ENCODE peak calls at places on chromosomes 11 and 22, in seven cellular contexts. P is NCI-H2029 treated with DMSO at 0.1 percent for 48 hours; V is WTC11; W is cardiac muscle cell; Q is EL; Z is activated CD4-positive, alpha-beta T cell treated with anti-CD3 and anti-CD28 coated beads, Interleukin-2, amount 50 U/mL, for 4 hours; C is NCI-H69. L is an unnamed sample.

GRCh38 chr11:44607987-44608386 is 42.5 kb downstream of the CD82 start:
- DNase-seq in Z (no peak), Q (no peak), P (peak), W (no peak), C (peak), V (no peak), L (no peak)

GRCh38 chr22:35523167-35523928 is 17.3 kb upstream of the RASD2 start:
- DNase-seq in Z (no peak), Q (no peak), C (peak), V (no peak), P (peak), W (no peak), L (no peak)

GRCh38 chr11:12198261-12198925 is 88.0 kb downstream of the MICAL2 start:
- DNase-seq in W (no peak), P (no peak), C (peak), Q (no peak), Z (no peak), V (no peak), L (no peak)

GRCh38 chr11:11743216-11743615 is 98.6 kb upstream of the USP47 start:
- DNase-seq in V (no peak), C (no peak), Q (no peak), W (no peak), Z (no peak), P (no peak), L (no peak)

GRCh38 chr11:78344676-78345075 is 72.9 kb downstream of the GAB2 start:
- DNase-seq in C (peak), Q (no peak), Z (no peak), W (no peak), P (no peak), V (no peak), L (no peak)

GRCh38 chr22:35349704-35350538 is 31.0 kb upstream of the HMOX1 start:
- DNase-seq in V (no peak), C (peak), W (peak), P (no peak), Z (no peak), Q (no peak), L (no peak)

GRCh38 chr11:80958966-80959365 is 1518.1 kb upstream of the TENM4 start:
- DNase-seq in V (no peak), Q (no peak), Z (no peak), W (no peak), C (no peak), P (no peak), L (no peak)

GRCh38 chr11:134126197-134126822 is 57.4 kb downstream of the JAM3 start:
- DNase-seq in V (no peak), C (no peak), Z (no peak), P (no peak), W (peak), Q (peak), L (no peak)

GRCh38 chr11:9251306-9251705 is 13.8 kb downstream of the DENND5A start:
- DNase-seq in P (peak), W (no peak), Z (no peak), C (peak), V (no peak), Q (peak), L (no peak)

GRCh38 chr11:121237686-121238658 is 54.6 kb upstream of the SC5D start:
- DNase-seq in C (peak), V (no peak), W (peak), Z (no peak), P (no peak), Q (no peak), L (no peak)

GRCh38 chr11:12531020-12531419 is 143.2 kb upstream of the TEAD1 start:
- DNase-seq in Q (no peak), Z (no peak), W (no peak), P (no peak), C (no peak), V (no peak), L (no peak)

GRCh38 chr22:21984793-21985192 is 2.2 kb upstream of the TOP3B start:
- DNase-seq in Q (peak), C (peak), V (peak), Z (no peak), P (no peak), W (peak), L (no peak)

GRCh38 chr22:50625131-50625567 is 2.8 kb downstream of the ARSA start:
- DNase-seq in C (peak), Z (no peak), V (no peak), Q (no peak), P (no peak), W (no peak), L (peak)

GRCh38 chr11:76666408-76666807 is 4.1 kb downstream of the LRRC32 start:
- DNase-seq in V (no peak), Z (no peak), Q (no peak), P (no peak), C (no peak), W (peak), L (no peak)

GRCh38 chr11:130737866-130738431 is 178.3 kb downstream of the SNX19 start:
- DNase-seq in Q (peak), P (no peak), V (no peak), C (peak), Z (no peak), W (peak), L (no peak)

GRCh38 chr11:35192347-35192746 is 53.4 kb downstream of the CD44 start:
- DNase-seq in V (no peak), Q (no peak), P (no peak), Z (no peak), C (no peak), W (peak), L (no peak)

GRCh38 chr11:1199689-1200610 is 22.9 kb upstream of the MUC5B start:
- DNase-seq in Z (no peak), Q (no peak), C (peak), V (peak), W (no peak), P (no peak), L (peak)

GRCh38 chr11:70570693-70571395 is 172.5 kb downstream of the CTTN start:
- DNase-seq in P (no peak), W (no peak), Q (no peak), C (no peak), V (no peak), Z (no peak), L (peak)

GRCh38 chr22:32326647-32327046 is 31.0 kb upstream of the RFPL3 start:
- DNase-seq in W (no peak), Q (no peak), C (no peak), Z (no peak), V (no peak), P (no peak), L (no peak)

GRCh38 chr11:133945087-133945974 is 11.4 kb downstream of the IGSF9B start:
- DNase-seq in C (peak), V (no peak), W (peak), Q (peak), P (peak), Z (peak), L (no peak)

GRCh38 chr11:1830119-1830499 is 4.7 kb upstream of the SYT8 start:
- DNase-seq in C (no peak), Q (no peak), W (peak), Z (no peak), V (no peak), P (no peak), L (peak)

GRCh38 chr11:61129608-61130523 is 27.6 kb downstream of the CD5 start:
- DNase-seq in Q (peak), Z (peak), V (peak), P (no peak), C (no peak), W (peak), L (peak)

GRCh38 chr22:45318558-45319318 is 9.0 kb downstream of the FAM118A start:
- DNase-seq in P (no peak), W (peak), C (no peak), V (no peak), Z (peak), Q (no peak), L (no peak)

GRCh38 chr11:64319421-64319761 is 1.5 kb downstream of the PRDX5 start:
- DNase-seq in W (no peak), Z (no peak), V (no peak), P (no peak), Q (no peak), C (no peak), L (peak)

GRCh38 chr11:10744206-10744605 is 6.8 kb upstream of the CTR9 start:
- DNase-seq in V (no peak), P (no peak), Z (no peak), W (no peak), C (no peak), Q (no peak), L (no peak)

GRCh38 chr11:76807206-76807875 is 24.2 kb downstream of the TSKU start:
- DNase-seq in W (peak), V (peak), P (peak), C (peak), Q (peak), Z (peak), L (no peak)

GRCh38 chr22:41289681-41290080 is 3.7 kb upstream of the RANGAP1 start:
- DNase-seq in Z (no peak), C (no peak), W (no peak), Q (peak), P (no peak), V (no peak), L (no peak)

GRCh38 chr11:132895340-132895739 is 637.0 kb downstream of the OPCML start:
- DNase-seq in W (peak), Q (no peak), Z (no peak), P (no peak), C (no peak), V (no peak), L (no peak)

GRCh38 chr11:18012314-18012905 is 437 bp downstream of the SERGEF start:
- DNase-seq in Z (no peak), W (peak), P (no peak), V (no peak), Q (peak), C (peak), L (no peak)